ENCODE peak calls at places on chromosomes 12 and 14, in eight cellular contexts. One of them, this sample, is unnamed.

GRCh38 chr14:23578560-23579310 is at the start of gene JPH4:
- DNase-seq in hippocampal formation: peak
- DNase-seq in AG10803: no peak
- DNase-seq in AML-193: no peak
- DNase-seq in AG04450: no peak
- DNase-seq in mesothelial cell of epicardium: no peak
- DNase-seq in GM04504: no peak
- DNase-seq in non-pigmented ciliary epithelial cell: no peak
- DNase-seq in this sample: no peak

GRCh38 chr12:109910969-109911348 is 10.9 kb downstream of the TCHP start:
- DNase-seq in AG04450: no peak
- DNase-seq in mesothelial cell of epicardium: no peak
- DNase-seq in GM04504: no peak
- DNase-seq in AML-193: no peak
- DNase-seq in non-pigmented ciliary epithelial cell: no peak
- DNase-seq in AG10803: peak
- DNase-seq in hippocampal formation: no peak
- DNase-seq in this sample: no peak

GRCh38 chr12:53694746-53695145 is 18.9 kb upstream of the ATP5MC2 start:
- DNase-seq in AG10803: no peak
- DNase-seq in GM04504: no peak
- DNase-seq in non-pigmented ciliary epithelial cell: no peak
- DNase-seq in mesothelial cell of epicardium: no peak
- DNase-seq in AG04450: no peak
- DNase-seq in hippocampal formation: no peak
- DNase-seq in AML-193: no peak
- DNase-seq in this sample: no peak

GRCh38 chr12:14710632-14711324 is 14.4 kb upstream of the GUCY2C start:
- DNase-seq in AG04450: no peak
- DNase-seq in mesothelial cell of epicardium: no peak
- DNase-seq in GM04504: no peak
- DNase-seq in hippocampal formation: no peak
- DNase-seq in AG10803: no peak
- DNase-seq in non-pigmented ciliary epithelial cell: no peak
- DNase-seq in AML-193: no peak
- DNase-seq in this sample: no peak

GRCh38 chr14:61461808-61462275 is 140.5 kb downstream of the PRKCH start:
- DNase-seq in AML-193: peak
- DNase-seq in GM04504: peak
- DNase-seq in non-pigmented ciliary epithelial cell: no peak
- DNase-seq in AG04450: peak
- DNase-seq in mesothelial cell of epicardium: no peak
- DNase-seq in AG10803: peak
- DNase-seq in hippocampal formation: no peak
- DNase-seq in this sample: peak

GRCh38 chr12:6276247-6276887 is 34.1 kb upstream of the PLEKHG6 start:
- DNase-seq in non-pigmented ciliary epithelial cell: no peak
- DNase-seq in GM04504: no peak
- DNase-seq in mesothelial cell of epicardium: no peak
- DNase-seq in AG04450: no peak
- DNase-seq in AG10803: no peak
- DNase-seq in hippocampal formation: no peak
- DNase-seq in AML-193: no peak
- DNase-seq in this sample: no peak

GRCh38 chr12:100987552-100988277 is 193.1 kb downstream of the ANO4 start:
- DNase-seq in AG04450: peak
- DNase-seq in hippocampal formation: no peak
- DNase-seq in AML-193: no peak
- DNase-seq in mesothelial cell of epicardium: no peak
- DNase-seq in non-pigmented ciliary epithelial cell: no peak
- DNase-seq in AG10803: peak
- DNase-seq in GM04504: peak
- DNase-seq in this sample: peak

GRCh38 chr12:118061876-118062791 is 1.2 kb upstream of the WSB2 start:
- DNase-seq in hippocampal formation: peak
- DNase-seq in non-pigmented ciliary epithelial cell: no peak
- DNase-seq in AG10803: peak
- DNase-seq in GM04504: no peak
- DNase-seq in AML-193: peak
- DNase-seq in AG04450: no peak
- DNase-seq in mesothelial cell of epicardium: peak
- DNase-seq in this sample: no peak

GRCh38 chr12:115149279-115149678 is 465.3 kb upstream of the TBX3 start:
- DNase-seq in mesothelial cell of epicardium: no peak
- DNase-seq in AG10803: peak
- DNase-seq in AG04450: peak
- DNase-seq in hippocampal formation: no peak
- DNase-seq in non-pigmented ciliary epithelial cell: no peak
- DNase-seq in AML-193: no peak
- DNase-seq in GM04504: peak
- DNase-seq in this sample: no peak

GRCh38 chr12:92438641-92439396 is 264.0 kb upstream of the PLEKHG7 start:
- DNase-seq in non-pigmented ciliary epithelial cell: no peak
- DNase-seq in hippocampal formation: no peak
- DNase-seq in GM04504: peak
- DNase-seq in AG04450: no peak
- DNase-seq in mesothelial cell of epicardium: no peak
- DNase-seq in AG10803: peak
- DNase-seq in AML-193: no peak
- DNase-seq in this sample: no peak

GRCh38 chr12:80195143-80195726 is 95.9 kb downstream of the OTOGL start:
- DNase-seq in AML-193: peak
- DNase-seq in AG04450: peak
- DNase-seq in mesothelial cell of epicardium: no peak
- DNase-seq in AG10803: peak
- DNase-seq in non-pigmented ciliary epithelial cell: peak
- DNase-seq in GM04504: peak
- DNase-seq in hippocampal formation: no peak
- DNase-seq in this sample: peak

GRCh38 chr14:63273717-63274673 is 44.7 kb downstream of the GPHB5 start:
- DNase-seq in AG10803: peak
- DNase-seq in GM04504: no peak
- DNase-seq in AML-193: no peak
- DNase-seq in hippocampal formation: no peak
- DNase-seq in mesothelial cell of epicardium: no peak
- DNase-seq in AG04450: no peak
- DNase-seq in non-pigmented ciliary epithelial cell: no peak
- DNase-seq in this sample: no peak

GRCh38 chr14:32259368-32260013 is 56.4 kb upstream of the RNU6-8 start:
- DNase-seq in GM04504: peak
- DNase-seq in mesothelial cell of epicardium: no peak
- DNase-seq in AG10803: peak
- DNase-seq in AML-193: no peak
- DNase-seq in AG04450: peak
- DNase-seq in hippocampal formation: no peak
- DNase-seq in non-pigmented ciliary epithelial cell: peak
- DNase-seq in this sample: peak

GRCh38 chr14:23071244-23071974 is 14.1 kb upstream of the CDH24 start:
- DNase-seq in AG04450: peak
- DNase-seq in AML-193: no peak
- DNase-seq in mesothelial cell of epicardium: peak
- DNase-seq in AG10803: peak
- DNase-seq in hippocampal formation: no peak
- DNase-seq in non-pigmented ciliary epithelial cell: peak
- DNase-seq in GM04504: peak
- DNase-seq in this sample: peak

This sample was measured in astrocyte of the cerebellum.